ENCODE peak calls at places on chromosomes 5 and 9, in seven cellular contexts. G is neuronal stem cell, P is mesenchymal stem cell, Z is mesendoderm, J is H1, B is H9, E is trophoblast cell. A is an unnamed sample.

GRCh38 chr9:134220311-134220710 is 55.9 kb upstream of the RNU6ATAC start:
- DNase-seq in G (no peak), P (no peak), Z (no peak), J (no peak), B (no peak), E (no peak), A (no peak)

GRCh38 chr5:167294861-167295685 is 996.4 kb upstream of the WWC1 start:
- DNase-seq in G (no peak), P (peak), Z (peak), J (no peak), B (no peak), E (no peak), A (peak)

GRCh38 chr9:91784673-91785402 is 165.2 kb downstream of the ROR2 start:
- DNase-seq in G (no peak), P (no peak), Z (no peak), J (no peak), B (no peak), E (no peak), A (no peak)

GRCh38 chr9:35635730-35636129 is 15.0 kb downstream of the SIT1 start:
- DNase-seq in G (no peak), P (no peak), Z (no peak), J (no peak), B (no peak), E (no peak), A (no peak)

GRCh38 chr5:172114875-172115422 is 73.1 kb downstream of the STK10 start:
- DNase-seq in G (no peak), P (no peak), Z (no peak), J (no peak), B (peak), E (no peak), A (no peak)

GRCh38 chr5:32504923-32505596 is 60.5 kb upstream of the ZFR start:
- DNase-seq in G (no peak), P (peak), Z (no peak), J (no peak), B (no peak), E (no peak), A (peak)

GRCh38 chr9:123174887-123175518 is 93.4 kb downstream of the STRBP start:
- DNase-seq in G (no peak), P (no peak), Z (no peak), J (peak), B (no peak), E (no peak), A (no peak)

GRCh38 chr9:132319421-132320110 is 35.2 kb downstream of the SETX start:
- DNase-seq in G (peak), P (no peak), Z (peak), J (no peak), B (no peak), E (no peak), A (no peak)

GRCh38 chr5:128196791-128197190 is 113.2 kb downstream of the SLC12A2 start:
- DNase-seq in G (no peak), P (peak), Z (no peak), J (no peak), B (no peak), E (no peak), A (peak)

GRCh38 chr9:18776836-18777820 is 255.9 kb downstream of the SAXO1 start:
- DNase-seq in G (no peak), P (no peak), Z (no peak), J (no peak), B (no peak), E (no peak), A (no peak)

GRCh38 chr9:63859475-63860215 is 1425.4 kb downstream of the FOXD4L5 start:
- DNase-seq in G (no peak), P (no peak), Z (no peak), J (no peak), B (no peak), E (peak), A (no peak)

GRCh38 chr9:89878687-89879086 is 273.9 kb downstream of the GADD45G start:
- DNase-seq in G (no peak), P (peak), Z (no peak), J (no peak), B (no peak), E (no peak), A (no peak)
- H3K18ac ChIP-seq in G (no peak), P (peak), Z (no peak), J (no peak), B (no peak), E (no peak), A (no peak)

DNA sequence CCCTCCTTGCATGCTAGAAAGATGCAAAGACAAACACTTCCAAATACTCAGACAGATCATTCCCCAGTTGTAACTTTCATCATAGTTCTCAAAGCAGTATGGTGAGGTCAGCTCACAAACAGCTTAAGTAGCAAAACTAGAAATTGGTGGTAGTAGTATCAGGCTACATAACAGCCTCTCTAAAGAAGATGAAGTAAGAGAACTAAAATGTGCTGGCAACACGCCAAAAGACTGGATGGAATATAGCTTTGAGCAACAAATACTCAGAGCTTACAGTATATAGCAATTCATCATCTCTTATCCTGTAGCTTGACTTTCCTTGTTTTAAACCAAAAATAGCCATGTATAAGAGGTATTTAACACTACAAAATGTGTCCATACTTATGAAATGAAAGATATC is 7.5 kb downstream of the PFDN1 start:
- DNase-seq in G (no peak), P (peak), Z (peak), J (no peak), B (no peak), E (peak), A (peak)
- H3K4me2 ChIP-seq in G (no peak), P (no peak), Z (no peak), J (no peak), B (no peak), E (no peak), A (no peak)

GRCh38 chr9:95862343-95862742 is 13.1 kb upstream of the ERCC6L2 start:
- DNase-seq in G (no peak), P (no peak), Z (no peak), J (no peak), B (no peak), E (no peak), A (no peak)

DNA sequence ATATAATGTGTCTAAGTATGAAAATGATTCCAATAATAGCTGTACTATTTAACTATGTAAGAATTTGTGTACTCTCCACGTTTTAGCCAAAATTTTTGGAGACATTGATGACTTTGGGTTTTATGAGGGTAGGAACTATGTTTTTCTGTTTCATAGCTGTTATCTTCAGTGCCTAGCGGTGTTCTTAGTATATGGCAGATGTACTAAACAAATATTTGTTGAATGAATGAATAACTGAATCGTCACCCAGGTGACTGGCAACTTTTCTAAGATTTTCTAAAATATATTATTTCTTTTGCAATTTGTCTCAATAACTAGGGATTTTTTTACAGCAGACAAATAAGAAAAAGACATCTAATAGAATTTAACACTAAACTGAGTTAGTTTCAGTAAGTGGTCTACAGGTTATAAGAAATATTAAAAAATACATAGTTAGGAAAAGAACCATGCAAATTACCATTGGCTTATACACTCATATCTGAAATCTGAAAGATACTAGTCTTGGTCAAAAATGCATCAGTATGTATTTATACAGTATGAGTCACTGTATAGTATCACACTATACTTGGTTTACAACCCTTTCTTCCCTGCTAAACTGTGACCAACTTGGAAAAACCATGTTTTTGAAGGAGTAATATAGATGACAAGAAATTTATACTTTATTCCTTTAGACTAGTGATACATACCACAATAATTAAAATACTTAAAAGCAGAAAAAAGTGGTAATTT is 10.5 kb upstream of the ERCC6L2 start:
- DNase-seq in G (no peak), P (no peak), Z (no peak), J (no peak), B (no peak), E (no peak), A (peak)
- H3K18ac ChIP-seq in G (no peak), P (no peak), Z (no peak), J (no peak), B (no peak), E (no peak), A (no peak)

GRCh38 chr5:134549714-134550113 is 24.2 kb downstream of the JADE2 start:
- DNase-seq in G (no peak), P (no peak), Z (no peak), J (no peak), B (no peak), E (no peak), A (peak)
- H3K4me2 ChIP-seq in G (no peak), P (no peak), Z (no peak), J (no peak), B (no peak), E (no peak), A (no peak)

GRCh38 chr9:27437652-27438373 is 86.3 kb upstream of the IFNK start:
- DNase-seq in G (no peak), P (no peak), Z (no peak), J (no peak), B (no peak), E (no peak), A (no peak)

GRCh38 chr9:27441741-27442070 is 82.4 kb upstream of the IFNK start:
- DNase-seq in G (no peak), P (no peak), Z (no peak), J (no peak), B (no peak), E (no peak), A (no peak)

GRCh38 chr9:27442464-27442863 is 81.6 kb upstream of the IFNK start:
- DNase-seq in G (no peak), P (no peak), Z (no peak), J (no peak), B (no peak), E (no peak), A (no peak)

GRCh38 chr9:27445057-27445990 is 78.8 kb upstream of the IFNK start:
- DNase-seq in G (no peak), P (no peak), Z (no peak), J (no peak), B (no peak), E (no peak), A (no peak)

DNA sequence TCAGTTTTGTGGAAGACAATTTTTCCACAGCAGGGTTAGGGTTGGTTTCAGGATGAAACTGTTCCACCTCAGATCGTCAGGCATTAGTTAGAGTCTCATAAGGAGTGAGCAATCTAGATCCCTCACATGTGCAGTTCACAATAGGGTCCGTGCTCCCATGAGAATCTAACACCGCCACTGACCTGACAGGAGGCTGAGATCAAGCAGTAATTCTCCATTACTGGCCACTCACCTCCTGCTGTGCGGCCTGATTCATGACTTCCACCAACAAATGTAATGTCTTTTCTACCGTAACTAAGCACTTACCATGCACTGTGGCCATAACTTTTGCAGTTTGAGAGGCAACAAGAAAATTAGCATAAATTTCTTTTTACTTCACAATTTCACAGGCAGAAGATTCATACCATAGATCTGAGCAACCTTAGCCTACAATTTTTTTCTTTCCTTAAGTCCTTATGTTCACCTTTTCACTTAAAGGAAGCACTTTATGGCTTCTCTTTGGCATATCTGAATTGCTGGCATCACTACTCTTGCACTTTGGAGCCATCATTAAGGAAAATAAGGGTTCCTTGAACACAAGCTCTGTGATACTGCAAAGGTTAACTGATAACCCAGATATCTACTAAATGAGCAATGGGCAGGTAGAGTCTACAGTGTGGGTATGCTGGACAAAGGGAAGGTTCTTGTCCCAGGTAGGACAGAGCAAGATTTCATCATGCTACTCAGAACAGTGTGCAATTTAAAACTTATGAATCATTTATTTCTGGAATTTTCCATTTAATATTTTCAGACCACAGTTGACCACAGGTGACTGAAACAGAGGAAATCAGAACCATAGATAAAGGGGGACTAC is 83.0 kb upstream of the IFNK start:
- DNase-seq in G (no peak), P (no peak), Z (no peak), J (no peak), B (no peak), E (no peak), A (no peak)
- H3K18ac ChIP-seq in G (no peak), P (no peak), Z (no peak), J (no peak), B (no peak), E (no peak), A (no peak)

DNA sequence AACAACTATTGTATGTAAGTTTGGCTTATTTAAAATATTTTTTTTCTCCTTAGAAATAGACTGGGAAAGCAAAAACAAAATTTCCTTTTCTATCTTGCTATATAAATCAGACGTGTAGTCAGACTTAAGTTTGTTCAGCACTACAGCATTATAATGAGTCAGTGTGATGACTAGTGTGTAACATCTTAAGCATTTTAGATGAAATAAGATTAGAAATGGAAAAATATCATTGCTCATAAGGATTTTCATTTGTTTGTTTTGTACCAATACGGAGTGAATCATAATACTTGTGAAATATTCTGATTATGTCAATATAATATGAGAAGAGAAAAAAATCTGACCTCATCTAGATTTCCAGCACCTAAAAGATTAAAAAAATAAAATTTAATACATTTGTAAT is 64.7 kb upstream of the RICTOR start:
- DNase-seq in G (no peak), P (peak), Z (no peak), J (no peak), B (no peak), E (no peak), A (peak)
- H3K4me2 ChIP-seq in G (no peak), P (no peak), Z (no peak), J (no peak), B (no peak), E (no peak), A (no peak)

GRCh38 chr5:40273936-40274335 is 405.8 kb upstream of the PTGER4 start:
- DNase-seq in G (no peak), P (no peak), Z (no peak), J (no peak), B (no peak), E (peak), A (peak)
- H3K18ac ChIP-seq in G (no peak), P (no peak), Z (no peak), J (no peak), B (no peak), E (no peak), A (peak)